ENCODE peak calls at places on chromosomes 1 and 21, in eight cellular contexts. A is psoas muscle; L is CD4-positive, CD25-positive, alpha-beta regulatory T cell; Z is right lobe of liver; G is left ventricle myocardium inferior; T is transverse colon; Q is IMR-90; F is aorta. O is an unnamed sample. For H3K27me3, the result is how much of the 10 kb centered on the place peaks cover.

GRCh38 chr1:156663178-156663577 is 14.0 kb downstream of the NES start:
- DNase-seq in Q (peak), G (peak), T (no peak), Z (no peak), F (peak), A (peak), L (no peak), O (no peak)

GRCh38 chr1:93448292-93448982 is 519 bp downstream of the FNBP1L start:
- DNase-seq in L (no peak), A (peak), Q (no peak), T (peak), Z (peak), G (peak), F (peak), O (no peak)

GRCh38 chr1:180693564-180694244 is 61.9 kb downstream of the XPR1 start:
- DNase-seq in A (no peak), F (no peak), Q (no peak), G (no peak), Z (no peak), L (no peak), T (no peak), O (no peak)

GRCh38 chr21:31218830-31219608 is 125.0 kb downstream of the TIAM1 start:
- DNase-seq in Q (peak), L (no peak), Z (no peak), T (peak), G (peak), A (peak), F (no peak), O (no peak)

GRCh38 chr1:41102208-41102607 is 80.7 kb upstream of the SLFNL1 start:
- DNase-seq in T (peak), Z (peak), Q (peak), F (peak), G (peak), A (peak), L (no peak), O (no peak)

GRCh38 chr1:226778657-226779058 is 39.6 kb upstream of the ITPKB start:
- DNase-seq in T (peak), Q (peak), L (no peak), Z (no peak), G (no peak), F (peak), A (no peak), O (no peak)

GRCh38 chr1:115678141-115678540 is 36.4 kb downstream of the VANGL1 start:
- DNase-seq in L (no peak), Q (no peak), F (no peak), Z (no peak), G (no peak), A (no peak), T (no peak), O (no peak)

GRCh38 chr1:7687411-7687810 is 83.7 kb upstream of the VAMP3 start:
- DNase-seq in F (no peak), Q (no peak), G (no peak), T (no peak), L (no peak), Z (no peak), A (peak), O (no peak)

GRCh38 chr1:1083181-1084027 is 9.3 kb upstream of the RNF223 start:
- DNase-seq in Q (no peak), T (peak), G (peak), A (peak), F (no peak), L (no peak), Z (no peak), O (no peak)

GRCh38 chr1:6967431-6968079 is 182.3 kb downstream of the CAMTA1 start:
- DNase-seq in Q (no peak), F (no peak), Z (no peak), L (no peak), T (no peak), A (no peak), G (no peak), O (no peak)

GRCh38 chr1:116724765-116725375 is 29.4 kb upstream of the CD2 start:
- DNase-seq in A (no peak), Z (peak), G (no peak), Q (peak), F (peak), T (peak), L (peak), O (peak)

GRCh38 chr1:173383341-173383740 is 93.8 kb upstream of the PRDX6 start:
- DNase-seq in L (no peak), Q (peak), T (no peak), F (no peak), G (no peak), A (no peak), Z (no peak), O (no peak)

GRCh38 chr1:51329443-51330325 is 678 bp downstream of the TTC39A start:
- DNase-seq in F (no peak), T (peak), A (no peak), Z (peak), L (no peak), G (peak), Q (no peak), O (no peak)

GRCh38 chr1:208100906-208101305 is 143.3 kb downstream of the PLXNA2 start:
- DNase-seq in Z (no peak), L (no peak), F (no peak), G (no peak), A (no peak), Q (peak), T (no peak), O (no peak)

GRCh38 chr1:51517361-51518032 is 1.6 kb downstream of the EPS15 start:
- DNase-seq in A (no peak), T (no peak), Z (no peak), Q (peak), F (no peak), L (no peak), G (no peak), O (no peak)

GRCh38 chr1:201283836-201284553 is 689 bp downstream of the PKP1 start:
- DNase-seq in Z (no peak), G (no peak), L (no peak), T (no peak), A (no peak), Q (no peak), F (no peak), O (no peak)

GRCh38 chr1:167463055-167463454 is 55.3 kb downstream of the CD247 start:
- DNase-seq in Q (no peak), A (no peak), F (no peak), L (no peak), T (no peak), G (no peak), Z (peak), O (no peak)

GRCh38 chr1:82485591-82486369 is 685.0 kb downstream of the ADGRL2 start:
- DNase-seq in G (peak), Z (no peak), L (no peak), T (peak), F (peak), Q (no peak), A (peak), O (no peak)

GRCh38 chr1:216566809-216567208 is 143.6 kb upstream of the USH2A start:
- DNase-seq in F (no peak), G (no peak), Q (peak), L (no peak), A (no peak), T (no peak), Z (no peak), O (no peak)

GRCh38 chr1:161907266-161907665 is 116.4 kb downstream of the OLFML2B start:
- DNase-seq in L (no peak), Q (no peak), G (no peak), F (no peak), T (no peak), Z (no peak), A (no peak), O (no peak)

GRCh38 chr21:39388038-39388810 is 39.3 kb upstream of the HMGN1 start:
- DNase-seq in Q (peak), L (peak), G (peak), Z (peak), T (peak), F (peak), A (peak), O (peak)

GRCh38 chr1:68111804-68112436 is 61.5 kb upstream of the DIRAS3 start:
- DNase-seq in T (peak), Q (peak), A (peak), Z (no peak), G (peak), L (no peak), F (peak), O (no peak)

GRCh38 chr1:156497743-156498446 is 2.7 kb downstream of the MEF2D start:
- DNase-seq in Z (no peak), F (peak), A (no peak), T (peak), L (no peak), Q (no peak), G (no peak), O (no peak)

GRCh38 chr1:76074321-76075187 is at the start of gene ST6GALNAC3:
- DNase-seq in T (peak), F (peak), Z (peak), Q (peak), A (peak), G (peak), L (peak), O (peak)

GRCh38 chr1:48055854-48056253 is 58.7 kb upstream of the TRABD2B start:
- DNase-seq in F (no peak), A (no peak), L (no peak), T (no peak), Z (no peak), Q (no peak), G (no peak), O (no peak)
- H3K27me3 ChIP-seq in F (under half), A (under half), L (under half), T (under half), Z (under half), Q (under half), G (half or more), O (under half)

GRCh38 chr1:20366076-20366765 is 75.5 kb downstream of the VWA5B1 start:
- DNase-seq in L (no peak), Q (peak), G (peak), Z (no peak), T (peak), A (no peak), F (no peak), O (no peak)
- H3K27me3 ChIP-seq in L (under half), Q (half or more), G (half or more), Z (under half), T (half or more), A (under half), F (under half), O (under half)

GRCh38 chr1:89847191-89847729 is 26.4 kb downstream of the LRRC8D start:
- DNase-seq in F (no peak), Z (no peak), T (no peak), A (no peak), Q (no peak), G (no peak), L (no peak), O (no peak)
- H3K27me3 ChIP-seq in F (under half), Z (under half), T (under half), A (under half), Q (under half), G (under half), L (under half), O (under half)

GRCh38 chr1:160415696-160416298 is 15.4 kb downstream of the VANGL2 start:
- DNase-seq in Z (no peak), A (no peak), F (no peak), T (no peak), L (no peak), Q (no peak), G (no peak), O (no peak)
- H3K27me3 ChIP-seq in Z (under half), A (under half), F (under half), T (under half), L (under half), Q (under half), G (under half), O (under half)

DNA sequence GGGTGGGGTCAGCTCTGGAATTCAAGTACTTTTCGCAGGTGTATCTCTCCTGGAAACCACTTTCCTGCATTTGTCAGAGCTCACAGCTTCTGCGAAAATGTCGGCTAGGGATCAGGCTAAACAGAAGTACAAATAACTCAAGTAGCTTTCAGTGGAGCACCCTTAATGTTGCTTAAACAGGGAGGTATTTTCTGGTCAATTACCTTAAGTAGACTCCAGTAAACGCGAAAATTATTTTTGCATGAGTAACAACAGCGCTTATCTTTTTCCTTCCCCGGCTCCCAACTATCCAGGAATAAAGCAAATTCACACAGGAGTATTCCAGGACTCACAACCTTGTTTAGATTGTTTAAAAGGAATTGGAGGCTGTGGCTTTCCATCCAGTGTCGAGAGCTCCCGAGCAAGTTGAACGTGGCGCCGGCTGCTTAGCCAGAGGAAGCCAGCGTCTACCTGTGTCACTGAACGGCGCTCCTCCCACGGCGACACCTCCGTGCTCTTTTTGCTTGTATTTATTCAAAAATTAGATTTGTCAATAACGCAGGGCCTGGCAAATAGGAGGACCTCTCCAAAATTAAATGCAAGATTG is 7.3 kb upstream of the SIM2 start:
- DNase-seq in A (no peak), Z (no peak), G (no peak), F (no peak), T (no peak), L (no peak), Q (peak), O (no peak)
- H3K27me3 ChIP-seq in A (under half), Z (half or more), G (half or more), F (under half), T (half or more), L (under half), Q (half or more), O (under half)

GRCh38 chr1:3752400-3752945 is at the start of gene CCDC27:
- DNase-seq in F (no peak), L (no peak), Z (no peak), G (no peak), A (peak), Q (no peak), T (no peak), O (no peak)

GRCh38 chr1:3753656-3754454 is 1.6 kb downstream of the CCDC27 start:
- DNase-seq in G (no peak), Z (no peak), T (no peak), F (no peak), L (no peak), A (peak), Q (no peak), O (no peak)

GRCh38 chr1:3749512-3749911 is 2.7 kb upstream of the CCDC27 start:
- DNase-seq in L (no peak), G (no peak), F (no peak), Z (no peak), Q (no peak), T (no peak), A (peak), O (no peak)

GRCh38 chr1:3747903-3748302 is 4.3 kb upstream of the CCDC27 start:
- DNase-seq in Q (no peak), F (no peak), G (no peak), T (no peak), Z (no peak), A (peak), L (no peak), O (no peak)

GRCh38 chr1:3750716-3751115 is 1.5 kb upstream of the CCDC27 start:
- DNase-seq in A (peak), F (no peak), T (no peak), Q (no peak), Z (no peak), L (no peak), G (no peak), O (no peak)
- H3K27me3 ChIP-seq in A (under half), F (under half), T (under half), Q (under half), Z (under half), L (under half), G (half or more), O (under half)

DNA sequence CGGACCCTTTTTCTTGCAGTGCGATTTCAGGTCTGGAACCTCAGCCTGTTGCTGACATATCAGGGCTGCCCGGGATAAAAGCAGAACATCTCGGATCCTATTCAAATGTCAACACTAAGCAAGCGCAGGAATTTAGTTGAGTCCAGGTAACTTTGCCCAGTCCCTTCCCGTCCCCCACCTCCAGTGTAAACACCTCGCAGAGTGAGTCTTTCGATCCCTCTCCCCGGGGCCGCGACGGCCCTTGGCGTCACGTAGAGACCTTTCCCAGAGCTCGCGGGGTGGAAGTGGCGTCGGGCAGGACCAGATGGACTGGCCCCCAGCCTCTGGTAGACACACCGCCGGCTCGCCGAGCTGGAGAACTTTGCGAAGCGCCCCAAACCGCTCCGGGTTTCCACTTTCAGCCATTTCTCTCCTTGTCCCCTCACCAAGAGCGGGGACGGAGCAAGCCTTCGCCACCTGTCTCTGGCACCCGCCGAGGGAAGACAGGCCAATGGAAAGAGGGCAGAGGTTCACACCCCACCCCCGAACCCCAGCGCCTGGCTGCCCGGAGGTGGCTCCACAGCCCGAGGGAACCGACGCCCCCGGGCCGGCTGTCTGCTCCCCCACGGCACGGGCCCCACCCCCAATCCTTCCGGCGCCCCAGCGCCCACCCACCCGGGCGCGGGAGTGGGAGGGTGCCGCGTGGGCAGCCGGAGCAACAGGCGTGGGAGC is 570 bp downstream of the KCND3 start:
- DNase-seq in A (peak), Z (peak), T (peak), L (no peak), G (peak), F (peak), Q (no peak), O (no peak)
- H3K27me3 ChIP-seq in A (under half), Z (under half), T (half or more), L (under half), G (under half), F (under half), Q (half or more), O (under half)

GRCh38 chr21:15195768-15196167 is 131.0 kb upstream of the NRIP1 start:
- DNase-seq in G (no peak), F (no peak), Z (no peak), Q (no peak), T (no peak), L (no peak), A (no peak), O (no peak)

GRCh38 chr21:15199940-15200339 is 135.1 kb upstream of the NRIP1 start:
- DNase-seq in F (no peak), G (no peak), Z (no peak), T (no peak), L (no peak), Q (no peak), A (no peak), O (no peak)

GRCh38 chr21:15197696-15198095 is 132.9 kb upstream of the NRIP1 start:
- DNase-seq in Q (no peak), Z (no peak), T (no peak), F (no peak), G (no peak), A (no peak), L (no peak), O (no peak)

GRCh38 chr21:15195104-15195503 is 130.3 kb upstream of the NRIP1 start:
- DNase-seq in Z (no peak), T (no peak), G (no peak), L (no peak), F (no peak), A (no peak), Q (no peak), O (no peak)

DNA sequence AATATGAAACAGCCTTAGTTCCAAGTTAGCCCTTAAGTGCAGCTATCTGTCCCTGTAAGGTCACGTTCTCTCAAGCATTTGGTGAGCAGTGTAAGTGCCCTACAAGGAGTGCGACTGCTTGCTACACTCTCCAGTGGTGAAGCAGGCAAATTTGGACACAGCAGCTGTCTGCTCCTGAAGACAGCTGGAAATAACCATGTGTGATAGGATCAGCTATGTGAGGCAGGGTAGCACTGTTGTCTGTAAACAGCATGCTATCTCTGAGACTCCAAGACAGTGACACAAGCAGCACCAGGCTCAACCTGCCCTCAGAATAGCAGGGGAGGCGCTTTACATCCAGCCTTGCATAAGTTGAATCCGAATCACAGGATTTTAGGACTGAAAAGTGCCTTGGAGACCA is 134.6 kb upstream of the NRIP1 start:
- DNase-seq in Q (no peak), L (no peak), F (no peak), T (no peak), G (no peak), Z (no peak), A (no peak), O (no peak)
- H3K27me3 ChIP-seq in Q (under half), L (under half), F (under half), T (under half), G (under half), Z (under half), A (under half), O (under half)

GRCh38 chr21:38178653-38179503 is 77.9 kb upstream of the KCNJ15 start:
- DNase-seq in Z (no peak), G (no peak), Q (no peak), F (no peak), L (no peak), T (no peak), A (no peak), O (no peak)

GRCh38 chr21:38179504-38179900 is 77.3 kb upstream of the KCNJ15 start:
- DNase-seq in Z (no peak), A (no peak), G (no peak), T (no peak), L (no peak), Q (peak), F (no peak), O (no peak)

GRCh38 chr21:38181101-38181500 is 75.7 kb upstream of the KCNJ15 start:
- DNase-seq in Q (no peak), A (no peak), F (no peak), G (no peak), Z (no peak), L (no peak), T (no peak), O (no peak)

GRCh38 chr21:38175321-38175720 is 81.5 kb upstream of the KCNJ15 start:
- DNase-seq in Q (no peak), A (no peak), F (no peak), G (no peak), L (no peak), Z (no peak), T (no peak), O (no peak)

DNA sequence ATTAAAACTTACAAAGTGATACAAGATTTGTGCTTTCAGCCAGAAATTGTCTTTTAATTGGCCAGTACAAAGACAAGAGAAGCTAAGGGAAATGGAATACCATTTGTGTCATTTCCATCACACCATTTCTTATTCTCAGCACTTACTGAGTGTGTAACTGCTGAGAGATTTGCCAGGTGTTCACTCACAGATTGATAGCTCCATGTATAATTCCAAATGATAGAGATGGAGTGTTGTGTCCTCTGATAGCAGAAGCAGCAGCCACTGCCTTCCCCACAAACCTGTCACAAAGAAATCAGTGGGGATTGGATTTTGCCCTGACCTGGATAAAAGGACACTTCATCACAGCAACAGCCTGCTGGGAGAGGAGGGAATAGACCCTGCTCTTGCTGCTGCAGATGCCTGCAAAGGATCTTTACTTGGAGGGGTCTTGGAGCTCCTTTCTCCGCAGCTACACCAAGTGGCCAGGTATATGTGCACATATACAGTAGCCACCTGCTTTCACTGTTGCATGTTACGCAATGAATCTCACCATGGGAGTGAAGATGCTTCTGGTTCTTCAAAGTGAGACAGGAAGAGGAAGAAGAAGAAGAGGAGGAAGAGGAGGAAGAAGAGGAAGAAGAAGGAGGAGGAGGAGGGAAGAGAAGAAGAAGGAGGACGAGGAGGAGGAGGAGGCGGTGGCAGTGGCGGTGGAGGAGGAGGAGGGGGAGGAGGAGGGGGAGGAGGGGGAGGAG is 78.7 kb upstream of the KCNJ15 start:
- DNase-seq in G (no peak), T (no peak), A (no peak), L (no peak), Q (no peak), Z (no peak), F (no peak), O (no peak)
- H3K27me3 ChIP-seq in G (under half), T (under half), A (under half), L (under half), Q (under half), Z (under half), F (under half), O (under half)

O was measured in effector memory CD4-positive, alpha-beta T cell.